ENCODE peak calls at places on chromosomes 2 and 18, in nine cellular contexts. C is HCEC 1CT; S is cardiac muscle cell; T is left kidney; I is stimulated activated CD4-positive, alpha-beta T cell treated with anti-CD3 and anti-CD28 coated beads, Interleukin-15, amount 100 ng/mL, for 24 hours; E is M059J; G is HFFc6; B is activated T-helper 1 cell treated with Interleukin-2 at 50 U/mL for 16 hours; H is activated B cell treated with CpG ODN at 0.5 μM for 24 hours. P is an unnamed sample.

GRCh38 chr2:239293450-239294430 is 107.1 kb downstream of the HDAC4 start:
- DNase-seq in G (no peak), I (peak; percentile 77), S (no peak), E (no peak), H (no peak), C (no peak), B (peak; percentile 26), T (peak; percentile 57), P (peak; percentile 47)

GRCh38 chr18:70245941-70246537 is 40.6 kb upstream of the RTTN start:
- DNase-seq in E (no peak), B (no peak), C (no peak), I (no peak), T (no peak), H (no peak), S (peak; percentile 21), G (no peak), P (no peak)

GRCh38 chr18:48136051-48136543 is 205.6 kb upstream of the SMAD2 start:
- DNase-seq in I (no peak), G (no peak), E (no peak), C (no peak), B (no peak), H (no peak), S (no peak), T (peak; percentile 67), P (no peak)

GRCh38 chr2:166419616-166419934 is 43.8 kb upstream of the SCN9A start:
- DNase-seq in S (peak; percentile 67), G (peak; percentile 54), E (peak; percentile 40), T (peak; percentile 43), H (no peak), I (no peak), B (no peak), C (peak; percentile 42), P (peak; percentile 22)

GRCh38 chr2:141021109-141021508 is 1109.7 kb downstream of the LRP1B start:
- DNase-seq in I (no peak), T (no peak), E (peak; percentile 32), H (no peak), C (peak; percentile 92), G (peak; percentile 83), S (peak; percentile 71), B (no peak), P (no peak)

GRCh38 chr2:197893403-197894177 is 89.2 kb downstream of the PLCL1 start:
- DNase-seq in G (no peak), H (no peak), S (no peak), C (no peak), E (no peak), B (no peak), I (no peak), T (no peak), P (no peak)

GRCh38 chr2:238422940-238423339 is 3.8 kb upstream of the ASB1 start:
- DNase-seq in S (no peak), E (no peak), T (no peak), C (no peak), G (no peak), I (no peak), B (no peak), H (no peak), P (no peak)

GRCh38 chr2:33395660-33396249 is 80.7 kb upstream of the RASGRP3 start:
- DNase-seq in H (no peak), G (peak; percentile 52), C (peak; percentile 53), I (peak; percentile 66), E (peak; percentile 59), T (peak; percentile 48), B (no peak), S (peak; percentile 79), P (peak; percentile 64)

GRCh38 chr2:209208211-209208610 is 215.6 kb upstream of the MAP2 start:
- DNase-seq in T (peak; percentile 33), G (no peak), E (peak; percentile 10), S (no peak), B (no peak), I (peak; percentile 15), C (peak; percentile 50), H (no peak), P (peak; percentile 73)

GRCh38 chr2:191721331-191721730 is 43.4 kb downstream of the NABP1 start:
- DNase-seq in B (no peak), E (no peak), G (no peak), C (no peak), I (no peak), S (no peak), H (no peak), T (no peak), P (no peak)

GRCh38 chr2:122643725-122644329 is 888.4 kb downstream of the TSN start:
- DNase-seq in I (no peak), S (peak; percentile 90), G (peak; percentile 77), E (peak; percentile 20), C (peak; percentile 77), B (no peak), T (peak; percentile 46), H (no peak), P (no peak)

GRCh38 chr2:107402330-107402729 is 424.4 kb upstream of the RGPD4 start:
- DNase-seq in E (peak; percentile 8), S (peak; percentile 16), H (no peak), B (no peak), G (no peak), I (no peak), T (no peak), C (no peak), P (no peak)

GRCh38 chr2:216621292-216621691 is 11.9 kb upstream of the IGFBP2 start:
- DNase-seq in C (no peak), I (no peak), T (no peak), E (no peak), G (no peak), B (no peak), S (peak; percentile 15), H (no peak), P (no peak)

GRCh38 chr2:14557111-14557510 is 75.4 kb upstream of the LRATD1 start:
- DNase-seq in G (no peak), I (no peak), C (no peak), S (no peak), E (no peak), B (no peak), H (no peak), T (no peak), P (no peak)

GRCh38 chr2:60066971-60067370 is 486.5 kb downstream of the BCL11A start:
- DNase-seq in H (no peak), S (no peak), E (no peak), I (no peak), G (no peak), B (no peak), C (no peak), T (no peak), P (no peak)

GRCh38 chr2:205771063-205771462 is 88.8 kb downstream of the NRP2 start:
- DNase-seq in T (no peak), C (no peak), H (no peak), G (no peak), E (no peak), B (no peak), I (no peak), S (no peak), P (no peak)

GRCh38 chr2:1855150-1855549 is 110.8 kb upstream of the PXDN start:
- DNase-seq in C (no peak), B (no peak), H (no peak), S (peak; percentile 13), G (no peak), E (peak; percentile 21), I (no peak), T (peak; percentile 80), P (no peak)

GRCh38 chr2:179686718-179687342 is 174.6 kb downstream of the ZNF385B start:
- DNase-seq in G (no peak), B (no peak), H (no peak), C (peak; percentile 78), S (no peak), T (no peak), E (no peak), I (no peak), P (no peak)

GRCh38 chr2:41936751-41937463 is 110.9 kb upstream of the PKDCC start:
- DNase-seq in S (no peak), B (no peak), H (no peak), E (no peak), C (no peak), I (no peak), T (no peak), G (no peak), P (no peak)

GRCh38 chr2:184210329-184210728 is 388.0 kb upstream of the ZNF804A start:
- DNase-seq in B (no peak), I (no peak), S (no peak), G (no peak), E (no peak), H (no peak), C (no peak), T (no peak), P (no peak)

GRCh38 chr2:57373530-57373929 is 673.1 kb upstream of the VRK2 start:
- DNase-seq in S (peak; percentile 40), C (peak; percentile 90), T (no peak), H (no peak), I (no peak), G (peak; percentile 84), B (no peak), E (peak; percentile 90), P (no peak)

GRCh38 chr2:234989183-234989701 is 37.4 kb downstream of the SH3BP4 start:
- DNase-seq in T (no peak), C (no peak), G (no peak), I (no peak), E (peak; percentile 95), B (no peak), H (no peak), S (peak; percentile 46), P (no peak)

GRCh38 chr2:109285244-109285651 is 156.2 kb downstream of the SH3RF3 start:
- DNase-seq in E (peak; percentile 75), B (no peak), S (no peak), G (no peak), I (no peak), C (no peak), T (no peak), H (no peak), P (no peak)

GRCh38 chr2:43051316-43051715 is 175.1 kb downstream of the ZFP36L2 start:
- DNase-seq in E (peak; percentile 84), T (no peak), G (peak; percentile 57), C (no peak), B (no peak), S (peak; percentile 68), H (no peak), I (peak; percentile 20), P (no peak)

GRCh38 chr18:49487711-49488310 is 777 bp upstream of the C18orf32 start:
- DNase-seq in I (peak; percentile 23), E (peak; percentile 25), T (no peak), S (peak; percentile 10), C (no peak), B (no peak), G (no peak), H (no peak), P (peak; percentile 43)

GRCh38 chr2:20186078-20186854 is 38.7 kb downstream of the SDC1 start:
- DNase-seq in E (peak; percentile 90), T (peak; percentile 89), S (no peak), H (no peak), C (peak; percentile 34), I (no peak), G (peak; percentile 23), B (no peak), P (peak; percentile 70)

GRCh38 chr2:46815121-46815802 is 100.3 kb downstream of the MCFD2 start:
- DNase-seq in I (no peak), T (no peak), B (no peak), G (no peak), H (no peak), C (no peak), E (no peak), S (no peak), P (peak; percentile 23)

GRCh38 chr2:36780231-36780808 is 83.8 kb downstream of the VIT start:
- DNase-seq in I (no peak), S (peak; percentile 73), B (no peak), G (peak; percentile 65), C (peak; percentile 59), E (peak; percentile 66), T (peak; percentile 72), H (no peak), P (peak; percentile 66)

GRCh38 chr2:219875036-219875435 is 247.6 kb downstream of the SLC4A3 start:
- DNase-seq in T (no peak), C (no peak), B (no peak), H (no peak), I (no peak), G (no peak), E (no peak), S (no peak), P (no peak)

GRCh38 chr2:54239427-54239826 is 16.6 kb downstream of the TSPYL6 start:
- DNase-seq in I (no peak), H (no peak), E (peak; percentile 92), G (peak; percentile 62), C (peak; percentile 94), T (no peak), S (peak; percentile 69), B (no peak), P (no peak)

GRCh38 chr2:98463081-98463481 is 18.4 kb downstream of the INPP4A start:
- DNase-seq in I (no peak), G (no peak), C (no peak), T (no peak), H (no peak), B (no peak), S (no peak), E (no peak), P (no peak)